ENCODE peak calls at places on chromosome 14, in seven cellular contexts. B, H, T, G, W, N and F are unnamed samples.

GRCh38 chr14:85824526-85824925 is 294.6 kb downstream of the FLRT2 start:
- DNase-seq in W (no peak), N (no peak), B (no peak), G (no peak), T (no peak), H (no peak), F (no peak)

GRCh38 chr14:73238941-73239340 is 1.6 kb downstream of the PAPLN start:
- DNase-seq in G (no peak), W (no peak), N (no peak), T (no peak), H (no peak), B (no peak), F (no peak)

GRCh38 chr14:86532219-86532618 is 1002.3 kb downstream of the FLRT2 start:
- DNase-seq in B (no peak), N (no peak), T (no peak), G (no peak), H (peak; percentile 29), W (peak; percentile 21), F (no peak)

GRCh38 chr14:90805662-90806548 is 10.3 kb downstream of the TTC7B start:
- DNase-seq in T (peak; percentile 45), H (no peak), B (no peak), N (no peak), G (no peak), W (no peak), F (no peak)

GRCh38 chr14:60931206-60931605 is 49.7 kb downstream of the TRMT5 start:
- DNase-seq in W (no peak), N (no peak), B (no peak), H (no peak), T (no peak), G (no peak), F (peak; percentile 76)

GRCh38 chr14:79639638-79640037 is 571.7 kb downstream of the DIO2 start:
- DNase-seq in B (no peak), T (no peak), G (no peak), N (no peak), H (no peak), W (no peak), F (no peak)

GRCh38 chr14:23559010-23559920 is 3.2 kb downstream of the THTPA start:
- DNase-seq in W (peak; percentile 49), N (no peak), B (no peak), H (peak; percentile 59), T (peak; percentile 54), G (peak; percentile 60), F (no peak)

GRCh38 chr14:70086685-70087379 is 101.9 kb downstream of the SLC8A3 start:
- DNase-seq in W (peak; percentile 33), H (peak; percentile 62), T (no peak), G (no peak), B (peak; percentile 11), N (no peak), F (no peak)

GRCh38 chr14:81164167-81164774 is 56.5 kb downstream of the GTF2A1 start:
- DNase-seq in G (peak; percentile 3), T (no peak), H (peak; percentile 71), N (no peak), W (peak; percentile 37), B (peak; percentile 82), F (no peak)

GRCh38 chr14:68250950-68251765 is 431.6 kb downstream of the RAD51B start:
- DNase-seq in N (no peak), B (no peak), G (no peak), T (no peak), H (no peak), W (no peak), F (no peak)

GRCh38 chr14:59895721-59896120 is 24.2 kb upstream of the LRRC9 start:
- DNase-seq in N (no peak), G (no peak), W (no peak), B (no peak), T (no peak), H (no peak), F (no peak)

GRCh38 chr14:66070542-66071319 is 415.4 kb upstream of the CCDC196 start:
- DNase-seq in H (peak; percentile 6), T (peak; percentile 25), W (peak; percentile 70), N (no peak), G (peak; percentile 61), B (peak; percentile 73), F (no peak)

GRCh38 chr14:63030113-63030512 is 15.1 kb downstream of the KCNH5 start:
- DNase-seq in N (no peak), B (no peak), G (no peak), T (no peak), W (no peak), H (no peak), F (no peak)

GRCh38 chr14:20469890-20470858 is 968 bp downstream of the PNP start:
- DNase-seq in B (no peak), W (peak; percentile 65), H (peak; percentile 55), G (peak; percentile 40), N (no peak), T (no peak), F (no peak)

GRCh38 chr14:54344445-54344844 is 52.4 kb upstream of the CDKN3 start:
- DNase-seq in W (no peak), N (no peak), T (no peak), B (no peak), H (no peak), G (no peak), F (no peak)

GRCh38 chr14:59630281-59630963 is 53.8 kb upstream of the CCDC175 start:
- DNase-seq in B (no peak), G (no peak), H (no peak), W (no peak), T (no peak), N (no peak), F (no peak)

GRCh38 chr14:83594874-83595273 is 1935.1 kb upstream of the FLRT2 start:
- DNase-seq in T (no peak), G (no peak), N (no peak), W (no peak), B (no peak), H (no peak), F (no peak)

GRCh38 chr14:22096511-22096890 is 422.9 kb upstream of the OR4E1 start:
- DNase-seq in T (no peak), G (no peak), W (no peak), B (no peak), H (no peak), N (no peak), F (no peak)

GRCh38 chr14:89368490-89369477 is 48.2 kb downstream of the FOXN3 start:
- DNase-seq in T (no peak), G (no peak), B (no peak), N (no peak), H (no peak), W (no peak), F (no peak)

GRCh38 chr14:58066115-58066514 is 85.9 kb downstream of the ARMH4 start:
- DNase-seq in H (no peak), W (no peak), T (no peak), B (no peak), N (no peak), G (no peak), F (no peak)

GRCh38 chr14:25698111-25698510 is 648.2 kb upstream of the STXBP6 start:
- DNase-seq in T (no peak), G (no peak), N (no peak), H (no peak), B (no peak), W (no peak), F (no peak)

GRCh38 chr14:85601246-85601645 is 71.3 kb downstream of the FLRT2 start:
- DNase-seq in T (no peak), N (no peak), B (no peak), W (no peak), H (no peak), G (no peak), F (no peak)

GRCh38 chr14:93665169-93665568 is 123.1 kb downstream of the PRIMA1 start:
- DNase-seq in G (no peak), W (no peak), H (no peak), T (no peak), N (no peak), B (no peak), F (no peak)
- H3K9me3 ChIP-seq in G (peaks cover 32% of the 10 kb centered on the region), W (no peaks in the 10 kb centered on the region), H (no peaks in the 10 kb centered on the region), T (peaks cover 39% of the 10 kb centered on the region), N (peaks cover 30% of the 10 kb centered on the region), B (no peaks in the 10 kb centered on the region), F (peaks cover 31% of the 10 kb centered on the region)

DNA sequence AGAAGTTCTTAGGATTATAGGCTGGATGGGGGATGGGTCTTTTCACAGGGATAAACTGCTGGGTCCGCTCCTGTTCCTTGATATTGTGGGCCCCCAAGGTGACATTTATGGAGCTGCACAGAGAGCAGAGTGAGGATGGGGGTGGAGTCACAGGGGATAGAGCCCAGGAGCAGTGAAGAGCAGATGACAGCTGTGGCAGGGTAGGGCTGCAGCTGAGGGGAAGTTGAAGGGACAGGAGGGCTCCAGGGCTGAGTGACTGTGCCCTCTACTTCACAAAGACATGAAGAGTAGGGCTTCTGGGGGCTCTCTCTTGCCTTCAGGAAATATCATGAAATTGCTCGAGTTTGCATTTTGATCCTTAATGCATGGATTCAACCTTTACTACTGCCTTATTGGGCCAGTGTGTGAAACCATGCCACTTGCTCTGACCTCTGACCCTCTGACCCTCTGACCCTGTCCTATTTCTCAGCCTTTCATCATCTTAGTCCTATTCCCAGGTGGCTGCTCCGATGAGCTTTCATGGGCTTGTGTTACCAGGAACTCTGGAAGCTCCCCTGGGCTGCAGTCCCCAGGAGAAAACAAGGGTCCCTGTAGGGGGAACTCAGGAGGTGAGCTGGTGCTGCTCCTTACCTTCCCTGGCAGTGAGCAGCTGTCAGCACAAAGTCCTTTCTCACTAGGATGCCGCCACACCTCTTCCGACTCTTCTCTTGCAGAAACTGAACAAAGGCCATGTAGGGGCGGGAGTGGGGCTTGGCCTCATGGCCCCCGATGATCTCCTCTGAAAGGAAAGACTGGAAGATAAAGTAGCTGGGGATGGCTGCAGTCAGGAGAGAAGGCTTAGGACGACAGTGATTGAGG is 1.6 kb downstream of the GZMH start:
- DNase-seq in H (no peak), W (no peak), N (no peak), G (no peak), T (no peak), B (no peak), F (no peak)
- H3K9me3 ChIP-seq in H (no peaks in the 10 kb centered on the region), W (no peaks in the 10 kb centered on the region), N (no peaks in the 10 kb centered on the region), G (no peaks in the 10 kb centered on the region), T (peaks cover 6% of the 10 kb centered on the region), B (no peaks in the 10 kb centered on the region), F (no peaks in the 10 kb centered on the region)

DNA sequence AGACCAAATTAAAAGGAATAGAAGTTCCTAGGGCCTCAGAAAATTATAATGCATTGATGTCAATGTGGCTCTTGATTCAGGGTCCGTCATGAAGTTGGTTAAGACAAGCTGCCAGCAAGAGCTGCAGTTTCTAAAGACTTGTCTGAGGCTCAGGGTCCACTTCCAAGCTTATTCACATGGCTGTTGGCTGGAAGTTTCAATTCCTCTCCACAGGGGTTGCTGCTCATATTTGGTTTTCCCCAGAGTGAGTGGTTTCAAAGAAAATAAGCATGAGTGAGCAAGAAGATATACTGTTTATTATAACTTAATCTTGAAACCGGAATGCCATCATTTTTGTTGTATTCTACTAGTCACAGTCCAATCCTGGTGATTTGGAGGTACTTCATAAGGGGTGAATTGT is 1247.4 kb downstream of the LRFN5 start:
- DNase-seq in N (no peak), G (no peak), T (no peak), B (no peak), W (no peak), H (no peak), F (no peak)
- H3K9me3 ChIP-seq in N (no peaks in the 10 kb centered on the region), G (no peaks in the 10 kb centered on the region), T (no peaks in the 10 kb centered on the region), B (no peaks in the 10 kb centered on the region), W (no peaks in the 10 kb centered on the region), H (no peaks in the 10 kb centered on the region), F (no peaks in the 10 kb centered on the region)

DNA sequence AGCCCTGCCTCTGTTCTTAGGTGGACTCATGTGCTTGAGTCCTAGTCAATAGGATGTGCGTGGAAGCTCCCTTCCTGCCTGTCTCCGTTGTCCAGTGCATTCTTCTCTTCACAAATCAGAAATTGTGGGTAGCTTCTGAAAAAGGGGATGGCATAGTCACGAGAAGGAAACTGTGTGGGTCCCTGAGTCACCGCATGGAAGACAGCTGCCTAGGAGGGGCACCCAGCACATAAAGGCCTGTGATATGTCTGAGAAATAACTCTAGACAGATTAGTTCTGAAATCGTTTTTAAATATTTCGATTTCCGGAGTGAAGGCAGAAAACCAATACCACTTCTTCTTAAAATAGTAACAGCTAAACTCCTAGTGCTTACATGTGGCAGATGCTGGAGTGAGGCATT is 974.4 kb downstream of the BCL11B start:
- DNase-seq in H (no peak), N (no peak), B (no peak), G (no peak), T (no peak), W (no peak), F (no peak)
- H3K9me3 ChIP-seq in H (no peaks in the 10 kb centered on the region), N (no peaks in the 10 kb centered on the region), B (no peaks in the 10 kb centered on the region), G (no peaks in the 10 kb centered on the region), T (no peaks in the 10 kb centered on the region), W (no peaks in the 10 kb centered on the region), F (no peaks in the 10 kb centered on the region)